ENCODE peak calls at places on chromosomes 12 and 14, in four cellular contexts. M, T, X and S are unnamed samples.

GRCh38 chr12:55935742-55936151 is 4.8 kb downstream of the DGKA start:
- DNase-seq in M (peak), T (no peak), X (peak), S (no peak)

GRCh38 chr12:4446335-4446734 is 720 bp upstream of the FGF6 start:
- DNase-seq in M (no peak), T (no peak), X (no peak), S (no peak)

GRCh38 chr12:132619301-132620112 is 931 bp downstream of the P2RX2 start:
- DNase-seq in M (no peak), T (no peak), X (no peak), S (no peak)

GRCh38 chr12:58503731-58504520 is 416.4 kb downstream of the LRIG3 start:
- DNase-seq in M (no peak), T (no peak), X (no peak), S (peak)

GRCh38 chr12:49871263-49871561 is 28.3 kb upstream of the BCDIN3D start:
- DNase-seq in M (peak), T (no peak), X (no peak), S (no peak)

GRCh38 chr14:87813691-87814090 is 179.3 kb downstream of the GALC start:
- DNase-seq in M (no peak), T (no peak), X (no peak), S (no peak)

GRCh38 chr14:79732911-79733310 is 478.4 kb downstream of the DIO2 start:
- DNase-seq in M (no peak), T (no peak), X (no peak), S (peak)

GRCh38 chr12:46617167-46617566 is 208.6 kb downstream of the SLC38A4 start:
- DNase-seq in M (no peak), T (peak), X (no peak), S (peak)

GRCh38 chr14:85421166-85421877 is 108.6 kb upstream of the FLRT2 start:
- DNase-seq in M (no peak), T (peak), X (no peak), S (peak)

GRCh38 chr14:102822311-102822863 is 45.1 kb downstream of the TRAF3 start:
- DNase-seq in M (no peak), T (no peak), X (no peak), S (no peak)

GRCh38 chr14:69539631-69540410 is 34.9 kb downstream of the CCDC177 start:
- DNase-seq in M (peak), T (peak), X (no peak), S (peak)

GRCh38 chr14:26191666-26192065 is 406.2 kb downstream of the NOVA1 start:
- DNase-seq in M (no peak), T (no peak), X (no peak), S (no peak)

GRCh38 chr12:105738036-105738435 is 400.7 kb downstream of the NUAK1 start:
- DNase-seq in M (no peak), T (no peak), X (no peak), S (peak)

GRCh38 chr12:95336387-95337067 is 118.9 kb downstream of the VEZT start:
- DNase-seq in M (peak), T (no peak), X (no peak), S (peak)

GRCh38 chr14:74864193-74864592 is 11.8 kb downstream of the PROX2 start:
- DNase-seq in M (no peak), T (peak), X (no peak), S (no peak)

GRCh38 chr14:38090506-38090905 is 117.2 kb upstream of the SSTR1 start:
- DNase-seq in M (no peak), T (no peak), X (no peak), S (no peak)

GRCh38 chr14:82689948-82690347 is 1156.3 kb upstream of the SEL1L start:
- DNase-seq in M (no peak), T (no peak), X (no peak), S (no peak)

GRCh38 chr12:52454411-52455201 is 2.7 kb upstream of the KRT6B start:
- DNase-seq in M (no peak), T (no peak), X (no peak), S (peak)

GRCh38 chr12:65657635-65658034 is 166.6 kb upstream of the HMGA2 start:
- DNase-seq in M (no peak), T (no peak), X (no peak), S (no peak)

GRCh38 chr14:36652542-36653201 is 9.0 kb upstream of the PAX9 start:
- DNase-seq in M (no peak), T (no peak), X (no peak), S (no peak)

GRCh38 chr12:71135812-71136176 is 22.0 kb downstream of the TSPAN8 start:
- DNase-seq in M (no peak), T (no peak), X (no peak), S (peak)

GRCh38 chr12:5548152-5548933 is 116.4 kb downstream of the NTF3 start:
- DNase-seq in M (no peak), T (no peak), X (no peak), S (no peak)

GRCh38 chr12:111467092-111467861 is 61.6 kb downstream of the SH2B3 start:
- DNase-seq in M (no peak), T (no peak), X (no peak), S (peak)

GRCh38 chr12:113019045-113019444 is 37.5 kb upstream of the DTX1 start:
- DNase-seq in M (no peak), T (no peak), X (no peak), S (peak)

GRCh38 chr12:94595152-94595551 is 55.2 kb downstream of the TMCC3 start:
- DNase-seq in M (no peak), T (no peak), X (no peak), S (no peak)

GRCh38 chr12:11837318-11837934 is 188.0 kb downstream of the ETV6 start:
- DNase-seq in M (no peak), T (no peak), X (no peak), S (no peak)

GRCh38 chr12:109493938-109494337 is 16.5 kb downstream of the UBE3B start:
- DNase-seq in M (no peak), T (no peak), X (no peak), S (no peak)

GRCh38 chr12:124696689-124697476 is 129.5 kb upstream of the NCOR2 start:
- DNase-seq in M (no peak), T (no peak), X (no peak), S (no peak)